ENCODE peak calls at places on chromosome 2, in seven cellular contexts. R is fibroblast of mammary gland, I is MCF 10A, P is AG04450, C is foreskin keratinocyte, H is fibroblast of lung, L is mammary epithelial cell. N is an unnamed sample.

GRCh38 chr2:108034843-108035242 is 48.5 kb downstream of the SLC5A7 start:
- DNase-seq in R (no peak), I (peak), P (no peak), C (no peak), H (no peak), L (no peak), N (no peak)

GRCh38 chr2:10993001-10993481 is 81.3 kb downstream of the KCNF1 start:
- DNase-seq in R (no peak), I (no peak), P (no peak), C (no peak), H (no peak), L (no peak), N (no peak)

GRCh38 chr2:120590841-120591240 is 144.8 kb upstream of the GLI2 start:
- DNase-seq in R (no peak), I (no peak), P (no peak), C (no peak), H (no peak), L (no peak), N (no peak)

GRCh38 chr2:86788881-86789686 is 1.6 kb downstream of the CD8A start:
- DNase-seq in R (peak), I (no peak), P (no peak), C (no peak), H (no peak), L (peak), N (peak)

GRCh38 chr2:165224941-165225340 is 14.3 kb upstream of the SCN2A start:
- DNase-seq in R (no peak), I (no peak), P (no peak), C (no peak), H (no peak), L (no peak), N (no peak)

GRCh38 chr2:143730155-143730949 is 601.1 kb downstream of the ARHGAP15 start:
- DNase-seq in R (peak), I (peak), P (no peak), C (peak), H (no peak), L (peak), N (peak)

GRCh38 chr2:146131048-146131447 is 1611.1 kb upstream of the ZEB2 start:
- DNase-seq in R (no peak), I (no peak), P (no peak), C (no peak), H (no peak), L (no peak), N (no peak)

GRCh38 chr2:46283693-46284092 is 13.5 kb upstream of the EPAS1 start:
- DNase-seq in R (no peak), I (no peak), P (no peak), C (no peak), H (no peak), L (no peak), N (no peak)

GRCh38 chr2:104163611-104164157 is 690.2 kb upstream of the POU3F3 start:
- DNase-seq in R (peak), I (no peak), P (no peak), C (peak), H (no peak), L (no peak), N (peak)

GRCh38 chr2:46239847-46240181 is 57.4 kb upstream of the EPAS1 start:
- DNase-seq in R (no peak), I (no peak), P (no peak), C (no peak), H (no peak), L (no peak), N (no peak)

GRCh38 chr2:126774761-126775160 is 118.8 kb downstream of the GYPC start:
- DNase-seq in R (no peak), I (no peak), P (no peak), C (no peak), H (no peak), L (no peak), N (no peak)

GRCh38 chr2:11080253-11081115 is 74.8 kb upstream of the SLC66A3 start:
- DNase-seq in R (no peak), I (no peak), P (no peak), C (no peak), H (no peak), L (no peak), N (no peak)

GRCh38 chr2:133421516-133422324 is 146.5 kb downstream of the NCKAP5 start:
- DNase-seq in R (no peak), I (no peak), P (peak), C (no peak), H (peak), L (no peak), N (no peak)

GRCh38 chr2:85971369-85971768 is 82.6 kb upstream of the ST3GAL5 start:
- DNase-seq in R (peak), I (no peak), P (peak), C (no peak), H (peak), L (peak), N (no peak)

GRCh38 chr2:240423788-240424191 is 11.7 kb upstream of the GPC1 start:
- DNase-seq in R (no peak), I (no peak), P (no peak), C (no peak), H (no peak), L (no peak), N (no peak)

GRCh38 chr2:240425236-240425615 is 10.2 kb upstream of the GPC1 start:
- DNase-seq in R (no peak), I (no peak), P (no peak), C (no peak), H (no peak), L (no peak), N (no peak)

GRCh38 chr2:240424341-240425235 is 10.9 kb upstream of the GPC1 start:
- DNase-seq in R (no peak), I (no peak), P (no peak), C (no peak), H (no peak), L (no peak), N (no peak)

GRCh38 chr2:240426797-240427721 is 8.4 kb upstream of the GPC1 start:
- DNase-seq in R (peak), I (peak), P (no peak), C (no peak), H (peak), L (no peak), N (peak)

DNA sequence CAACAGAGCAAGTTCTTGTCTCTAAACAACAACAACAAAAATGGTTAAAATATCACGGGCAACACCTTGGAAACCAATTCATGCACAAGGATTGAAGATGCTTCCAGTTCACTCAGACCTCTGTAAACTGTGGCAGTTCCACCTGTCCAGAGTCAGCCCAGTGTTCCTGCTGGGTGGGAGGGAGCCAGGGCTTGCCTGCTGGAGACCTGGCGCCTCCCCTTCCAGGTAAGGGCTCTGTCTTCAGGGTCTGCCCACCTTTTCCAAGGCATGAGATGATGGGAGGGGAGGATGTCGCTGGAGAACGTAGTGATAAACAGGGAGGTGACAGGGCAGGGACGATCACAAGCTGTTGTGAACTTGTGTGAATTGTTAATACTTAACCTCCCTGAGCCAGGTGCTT is 9.8 kb upstream of the GPC1 start:
- DNase-seq in R (no peak), I (no peak), P (no peak), C (no peak), H (no peak), L (no peak), N (no peak)
- TF ChIP-seq CTCF in R (no peak), I (no peak), P (no peak), C (no peak), H (no peak), L (no peak), N (no peak)

GRCh38 chr2:195667974-195668373 is 10.9 kb downstream of the SLC39A10 start:
- DNase-seq in R (no peak), I (no peak), P (no peak), C (no peak), H (no peak), L (no peak), N (no peak)

GRCh38 chr2:195663007-195663406 is 6.0 kb downstream of the SLC39A10 start:
- DNase-seq in R (no peak), I (no peak), P (no peak), C (no peak), H (no peak), L (no peak), N (no peak)

GRCh38 chr2:195662138-195662537 is 5.1 kb downstream of the SLC39A10 start:
- DNase-seq in R (no peak), I (no peak), P (no peak), C (no peak), H (no peak), L (no peak), N (no peak)

GRCh38 chr2:195666113-195666712 is 9.2 kb downstream of the SLC39A10 start:
- DNase-seq in R (no peak), I (no peak), P (no peak), C (no peak), H (no peak), L (no peak), N (no peak)

GRCh38 chr2:195664528-195664927 is 7.5 kb downstream of the SLC39A10 start:
- DNase-seq in R (no peak), I (no peak), P (no peak), C (no peak), H (peak), L (no peak), N (no peak)
- TF ChIP-seq CTCF in R (peak), I (peak), P (peak), C (peak), H (peak), L (peak), N (no peak)

GRCh38 chr2:54557211-54557600 is 101.1 kb downstream of the SPTBN1 start:
- DNase-seq in R (no peak), I (no peak), P (no peak), C (no peak), H (no peak), L (no peak), N (no peak)

GRCh38 chr2:54558188-54558975 is 102.3 kb downstream of the SPTBN1 start:
- DNase-seq in R (peak), I (peak), P (no peak), C (peak), H (peak), L (peak), N (peak)

GRCh38 chr2:54558976-54559410 is 102.9 kb downstream of the SPTBN1 start:
- DNase-seq in R (no peak), I (peak), P (no peak), C (no peak), H (no peak), L (no peak), N (peak)

GRCh38 chr2:54556659-54557121 is 100.6 kb downstream of the SPTBN1 start:
- DNase-seq in R (peak), I (peak), P (no peak), C (no peak), H (peak), L (peak), N (no peak)

GRCh38 chr2:54557601-54558187 is 101.6 kb downstream of the SPTBN1 start:
- DNase-seq in R (peak), I (peak), P (no peak), C (peak), H (peak), L (peak), N (peak)
- TF ChIP-seq CTCF in R (no peak), I (no peak), P (no peak), C (peak), H (no peak), L (no peak), N (peak)

DNA sequence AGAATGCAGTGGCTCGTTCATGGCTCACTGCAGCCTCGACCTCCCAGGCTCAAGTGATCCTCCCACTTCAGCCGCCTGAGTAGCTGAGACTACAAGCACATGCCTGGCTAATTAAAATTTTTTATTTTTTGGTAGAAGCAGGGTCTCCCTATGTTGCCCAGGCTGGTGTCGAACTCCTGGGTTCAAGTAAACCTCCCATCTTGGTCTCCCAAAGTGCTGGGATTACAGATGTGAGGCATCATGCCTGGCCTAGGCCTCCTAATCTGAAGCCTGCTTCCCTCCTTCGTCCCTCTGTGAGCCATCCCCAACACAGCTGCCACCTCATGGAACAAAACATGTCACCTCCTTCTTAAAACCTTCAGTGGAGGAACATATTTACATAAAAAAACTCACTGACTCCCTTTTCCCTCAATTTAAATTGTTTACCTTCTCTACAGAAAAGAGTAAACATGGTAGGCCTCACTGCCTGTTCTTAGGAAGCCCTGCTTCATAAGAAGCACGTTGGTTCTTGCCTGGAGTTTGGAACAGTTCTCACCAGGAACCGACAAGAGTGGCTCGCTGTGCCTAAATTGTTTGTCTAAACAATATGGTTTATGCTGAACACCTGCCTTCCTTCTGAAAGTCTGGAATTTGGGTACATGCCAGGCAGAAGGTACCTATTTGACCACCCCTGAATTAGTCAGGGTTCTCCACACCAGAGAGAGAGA is 12.1 kb upstream of the RHOB start:
- DNase-seq in R (no peak), I (no peak), P (no peak), C (no peak), H (no peak), L (no peak), N (peak)
- TF ChIP-seq CTCF in R (no peak), I (no peak), P (no peak), C (no peak), H (no peak), L (no peak), N (no peak)

GRCh38 chr2:69151974-69152373 is 139.0 kb downstream of the ANTXR1 start:
- DNase-seq in R (no peak), I (no peak), P (no peak), C (no peak), H (no peak), L (no peak), N (no peak)

GRCh38 chr2:69147841-69148533 is 135.0 kb downstream of the ANTXR1 start:
- DNase-seq in R (no peak), I (no peak), P (no peak), C (no peak), H (no peak), L (no peak), N (no peak)

GRCh38 chr2:69154031-69154430 is 141.1 kb downstream of the ANTXR1 start:
- DNase-seq in R (peak), I (peak), P (no peak), C (no peak), H (peak), L (no peak), N (no peak)

GRCh38 chr2:69152847-69153246 is 139.9 kb downstream of the ANTXR1 start:
- DNase-seq in R (no peak), I (no peak), P (no peak), C (no peak), H (no peak), L (no peak), N (no peak)

GRCh38 chr2:69149631-69150215 is 136.7 kb downstream of the ANTXR1 start:
- DNase-seq in R (peak), I (peak), P (no peak), C (no peak), H (peak), L (no peak), N (no peak)
- TF ChIP-seq CTCF in R (no peak), I (no peak), P (peak), C (no peak), H (no peak), L (no peak), N (no peak)

DNA sequence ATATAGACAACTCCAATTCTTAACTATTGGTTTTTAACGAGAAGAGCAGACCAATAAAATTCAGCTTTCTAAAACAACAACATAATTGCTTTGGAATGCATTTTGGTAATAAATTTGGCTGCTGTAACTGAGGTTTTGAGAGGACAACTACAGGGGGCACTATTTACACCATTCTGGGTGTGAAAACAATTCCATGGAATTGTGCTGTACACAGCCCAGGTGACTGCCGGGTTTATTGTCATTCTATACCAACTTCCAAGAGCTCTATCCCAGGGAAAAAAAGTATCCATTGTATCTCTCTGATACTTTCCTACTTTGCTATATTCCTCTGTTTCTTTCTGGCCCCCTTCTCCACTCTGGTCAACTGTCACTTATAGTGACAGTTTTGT is 38.4 kb downstream of the IRS1 start:
- DNase-seq in R (no peak), I (no peak), P (no peak), C (no peak), H (no peak), L (no peak), N (no peak)
- TF ChIP-seq CTCF in R (peak), I (no peak), P (peak), C (no peak), H (peak), L (no peak), N (no peak)

GRCh38 chr2:168160897-168161296 is 86.5 kb downstream of the STK39 start:
- DNase-seq in R (peak), I (peak), P (no peak), C (no peak), H (peak), L (no peak), N (peak)
- TF ChIP-seq CTCF in R (peak), I (peak), P (peak), C (peak), H (peak), L (peak), N (peak)